ENCODE peak calls at places on chromosome 7, in six cellular contexts. I is fibroblast of lung, D is RWPE1, A is astrocyte of the spinal cord, N is cardiac fibroblast, C is cardiac muscle cell. F is an unnamed sample.
A peak's percentile ranks its signal among the peaks of the same experiment; 100 is the strongest.

GRCh38 chr7:270351-270983 is 19.5 kb upstream of the FOXL3 start:
- DNase-seq in I (no peak), D (no peak), A (no peak), N (no peak), C (no peak), F (no peak)

GRCh38 chr7:29457565-29457971 is 106.1 kb upstream of the PRR15 start:
- DNase-seq in I (peak; percentile 45), D (no peak), A (peak; percentile 4), N (peak; percentile 56), C (peak; percentile 41), F (peak; percentile 50)

GRCh38 chr7:8908889-8909288 is 475.5 kb downstream of the NXPH1 start:
- DNase-seq in I (no peak), D (no peak), A (no peak), N (no peak), C (no peak), F (no peak)

GRCh38 chr7:42380411-42380810 is 143.4 kb upstream of the GLI3 start:
- DNase-seq in I (peak; percentile 57), D (no peak), A (peak; percentile 34), N (peak; percentile 76), C (peak; percentile 9), F (no peak)

GRCh38 chr7:38318241-38318640 is 44.8 kb upstream of the TARP start:
- DNase-seq in I (no peak), D (no peak), A (no peak), N (peak; percentile 33), C (no peak), F (no peak)

GRCh38 chr7:91852263-91852741 is 28.2 kb downstream of the MTERF1 start:
- DNase-seq in I (no peak), D (no peak), A (no peak), N (peak; percentile 43), C (peak; percentile 51), F (peak; percentile 13)

GRCh38 chr7:154865984-154866685 is 136.8 kb downstream of the PAXIP1 start:
- DNase-seq in I (no peak), D (no peak), A (no peak), N (no peak), C (no peak), F (no peak)

GRCh38 chr7:1458676-1459511 is at the start of gene MICALL2:
- DNase-seq in I (peak; percentile 85), D (peak; percentile 92), A (peak; percentile 88), N (peak; percentile 91), C (peak; percentile 86), F (peak; percentile 83)

GRCh38 chr7:66301737-66302136 is 96.6 kb downstream of the TPST1 start:
- DNase-seq in I (no peak), D (no peak), A (no peak), N (peak; percentile 47), C (no peak), F (no peak)

GRCh38 chr7:143492043-143492471 is 14.4 kb downstream of the TAS2R41 start:
- DNase-seq in I (peak; percentile 60), D (peak; percentile 48), A (peak; percentile 74), N (peak; percentile 81), C (peak; percentile 58), F (peak; percentile 89)

GRCh38 chr7:84674236-84674913 is 479.8 kb upstream of the SEMA3A start:
- DNase-seq in I (peak; percentile 11), D (peak; percentile 20), A (no peak), N (peak; percentile 50), C (peak; percentile 26), F (peak; percentile 7)

GRCh38 chr7:111855161-111855841 is 293.0 kb upstream of the IMMP2L start:
- DNase-seq in I (peak; percentile 82), D (peak; percentile 27), A (peak; percentile 76), N (peak; percentile 83), C (peak; percentile 86), F (peak; percentile 78)

GRCh38 chr7:111853231-111853990 is 291.1 kb upstream of the IMMP2L start:
- DNase-seq in I (no peak), D (no peak), A (no peak), N (peak; percentile 25), C (no peak), F (peak; percentile 19)

GRCh38 chr7:111858331-111858730 is 296.0 kb upstream of the IMMP2L start:
- DNase-seq in I (no peak), D (no peak), A (no peak), N (no peak), C (no peak), F (no peak)

GRCh38 chr7:111852081-111852480 is 289.8 kb upstream of the IMMP2L start:
- DNase-seq in I (no peak), D (no peak), A (no peak), N (no peak), C (no peak), F (no peak)

GRCh38 chr7:111855842-111856227 is 293.5 kb upstream of the IMMP2L start:
- DNase-seq in I (peak; percentile 32), D (no peak), A (peak; percentile 39), N (peak; percentile 55), C (peak; percentile 50), F (no peak)
- TF ChIP-seq CTCF in I (no peak), D (no peak), A (peak; percentile 48), N (peak; percentile 44), C (peak; percentile 38), F (no peak)

GRCh38 chr7:151172273-151173141 is 5.0 kb upstream of the GBX1 start:
- DNase-seq in I (peak; percentile 63), D (peak; percentile 67), A (peak; percentile 72), N (peak; percentile 66), C (peak; percentile 80), F (peak; percentile 41)

GRCh38 chr7:151168787-151169162 is 1.3 kb upstream of the GBX1 start:
- DNase-seq in I (no peak), D (no peak), A (no peak), N (no peak), C (no peak), F (no peak)

GRCh38 chr7:151166629-151167196 is 781 bp downstream of the GBX1 start:
- DNase-seq in I (no peak), D (no peak), A (no peak), N (no peak), C (no peak), F (no peak)

GRCh38 chr7:151168022-151168786 is 710 bp upstream of the GBX1 start:
- DNase-seq in I (no peak), D (no peak), A (no peak), N (peak; percentile 14), C (no peak), F (no peak)

DNA sequence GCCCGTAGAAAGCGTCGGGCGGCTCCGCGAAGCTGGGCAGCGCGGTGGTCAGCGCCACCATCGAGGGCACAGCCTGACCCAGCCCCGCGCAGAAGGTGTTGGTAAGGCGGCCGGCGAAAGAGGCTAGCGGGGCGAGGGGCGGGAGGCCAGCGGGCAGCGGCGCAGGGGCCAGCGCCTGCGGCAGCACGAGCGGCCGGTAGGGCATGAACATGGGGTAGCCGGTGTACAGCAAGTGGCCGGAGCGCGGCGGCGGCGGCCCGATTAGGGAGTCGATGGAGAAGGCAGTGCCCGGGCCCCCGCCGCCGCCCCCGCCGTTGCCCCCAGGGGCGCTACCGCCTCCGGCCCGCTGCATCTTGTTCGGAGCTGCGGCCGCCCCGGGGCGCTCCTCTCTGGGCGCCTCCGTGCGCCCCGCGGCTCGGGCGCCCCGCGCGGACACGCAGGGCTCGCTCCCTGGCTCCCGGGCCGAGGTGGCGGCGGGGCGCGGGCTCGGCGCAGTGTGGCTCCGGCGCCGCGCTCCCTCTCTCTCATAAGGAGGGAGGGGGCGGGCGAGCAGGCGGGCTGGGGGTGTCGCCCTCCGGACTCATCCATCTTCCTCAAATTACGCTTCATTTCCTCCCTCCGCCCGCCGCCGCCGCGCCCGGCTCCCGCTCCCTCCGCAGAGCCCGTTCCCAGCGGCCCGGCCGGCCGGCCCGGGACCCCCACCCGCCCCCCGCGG is at the start of gene GBX1:
- DNase-seq in I (peak; percentile 26), D (no peak), A (no peak), N (no peak), C (no peak), F (no peak)
- TF ChIP-seq CTCF in I (no peak), D (peak; percentile 21), A (no peak), N (no peak), C (no peak), F (no peak)

DNA sequence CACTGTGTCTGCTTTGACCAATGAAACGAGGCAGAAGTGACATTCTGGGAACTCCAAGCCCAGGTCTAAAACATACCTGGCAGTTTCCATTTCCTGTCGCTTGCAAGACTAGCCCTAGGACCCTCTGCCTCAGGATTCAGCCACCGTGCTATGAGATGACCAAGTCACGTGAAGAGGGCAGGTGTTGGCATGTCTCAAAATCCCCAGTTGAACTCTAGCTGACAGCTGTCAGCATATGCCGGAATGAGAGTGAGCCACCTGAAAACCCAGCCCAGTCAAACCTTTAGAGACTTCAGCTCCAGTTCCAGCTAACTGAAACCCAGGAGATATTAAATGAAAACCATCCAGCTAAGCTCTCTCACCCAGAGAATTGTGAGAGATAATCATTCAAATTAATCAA is 89.9 kb upstream of the PPP1R3A start:
- DNase-seq in I (no peak), D (no peak), A (no peak), N (no peak), C (no peak), F (no peak)
- TF ChIP-seq CTCF in I (no peak), D (no peak), A (no peak), N (no peak), C (no peak), F (no peak)

DNA sequence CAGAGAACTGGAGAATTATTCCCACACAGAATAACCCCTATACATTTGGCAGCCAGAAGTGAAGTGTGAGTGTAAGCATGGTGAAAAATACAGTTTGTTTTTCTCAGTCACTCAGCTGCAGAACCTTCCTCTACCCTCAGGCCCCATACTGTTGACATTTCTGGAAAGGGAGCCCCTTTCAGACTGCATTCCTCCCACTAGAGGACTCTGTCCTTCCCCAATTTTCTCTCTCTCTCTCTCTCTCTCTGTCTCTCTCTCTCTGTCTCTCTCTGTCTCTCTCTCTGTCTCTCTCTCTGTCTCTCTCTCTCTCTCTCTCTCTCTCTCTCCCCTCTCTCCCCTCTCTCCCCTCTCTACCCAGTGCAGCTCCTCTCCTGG is 86.8 kb upstream of the STEAP1B start:
- DNase-seq in I (peak; percentile 78), D (no peak), A (no peak), N (peak; percentile 74), C (peak; percentile 83), F (peak; percentile 33)
- TF ChIP-seq CTCF in I (peak; percentile 52), D (no peak), A (peak; percentile 55), N (peak; percentile 52), C (peak; percentile 65), F (peak; percentile 68)

DNA sequence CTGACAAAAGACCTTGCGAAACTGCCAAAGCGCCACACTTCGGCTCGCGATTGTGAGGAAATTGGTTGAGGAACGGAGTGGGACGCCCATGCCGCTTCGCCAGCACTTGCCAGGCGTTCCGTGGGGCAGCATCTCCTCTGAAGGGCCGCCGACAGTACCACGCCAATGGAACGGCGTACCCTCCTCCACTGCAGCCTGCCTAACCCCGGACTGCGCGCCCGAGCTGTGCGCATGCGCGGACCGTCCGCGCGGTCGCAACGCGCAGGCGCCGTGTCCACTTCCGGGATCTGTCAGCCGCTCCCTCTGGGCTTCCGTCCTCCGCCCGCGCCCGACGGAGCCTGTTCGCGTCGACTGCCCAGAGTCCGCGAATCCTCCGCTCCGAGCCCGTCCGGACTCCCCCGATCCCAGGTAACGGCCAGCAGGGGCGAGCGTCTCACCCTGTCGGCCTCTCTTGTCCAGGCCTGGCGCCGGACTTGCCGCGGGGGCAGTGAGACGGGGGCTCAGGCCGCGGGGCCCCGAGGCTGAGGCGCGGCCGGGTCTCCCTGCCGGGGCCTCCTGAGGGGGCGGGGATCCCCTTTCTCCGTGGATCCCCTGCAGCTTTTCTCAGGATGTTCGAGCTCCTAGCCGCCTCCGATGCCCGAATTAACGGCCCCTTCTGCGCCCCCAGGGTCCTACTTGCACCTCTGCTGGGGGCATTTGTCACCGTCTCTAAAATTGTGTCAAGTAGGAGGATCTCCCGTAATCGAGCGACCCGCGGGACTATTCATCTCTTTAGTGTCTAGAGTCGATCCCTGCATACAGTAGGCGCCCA is at the start of gene ARPC1A:
- DNase-seq in I (peak; percentile 92), D (peak; percentile 96), A (peak; percentile 93), N (peak; percentile 93), C (peak; percentile 96), F (peak; percentile 91)
- TF ChIP-seq CTCF in I (no peak), D (no peak), A (peak; percentile 34), N (peak; percentile 36), C (peak; percentile 18), F (peak; percentile 70)

GRCh38 chr7:36129048-36129534 is 24.0 kb upstream of the EEPD1 start:
- DNase-seq in I (peak; percentile 94), D (peak; percentile 26), A (no peak), N (peak; percentile 72), C (peak; percentile 65), F (peak; percentile 25)
- TF ChIP-seq CTCF in I (no peak), D (no peak), A (no peak), N (no peak), C (no peak), F (no peak)